ENCODE peak calls at places on chromosomes 6 and 20, in eight cellular contexts. O is AG09309, J is right lobe of liver, A is prostate gland, K is uterus, V is foreskin fibroblast, P is fibroblast of pulmonary artery, B is heart right ventricle. D is an unnamed sample.

GRCh38 chr6:111768431-111768770 is 104.9 kb downstream of the FYN start:
- DNase-seq in B (no peak), K (no peak), A (no peak), J (no peak), O (no peak), P (no peak), V (no peak), D (no peak)

GRCh38 chr6:56624728-56625069 is 18.0 kb downstream of the DST start:
- DNase-seq in A (no peak), P (no peak), K (no peak), V (no peak), O (no peak), J (no peak), B (no peak), D (no peak)

GRCh38 chr6:33126101-33126714 is 50.4 kb downstream of the HLA-DPB1 start:
- DNase-seq in J (peak), K (peak), A (peak), B (peak), V (peak), O (no peak), P (peak), D (no peak)

GRCh38 chr6:152130441-152130840 is 323.0 kb downstream of the ESR1 start:
- DNase-seq in P (no peak), A (no peak), V (peak), K (no peak), O (no peak), B (no peak), J (no peak), D (no peak)

GRCh38 chr6:163583558-163583957 is 169.0 kb downstream of the QKI start:
- DNase-seq in B (no peak), P (no peak), K (no peak), J (peak), A (no peak), V (no peak), O (no peak), D (no peak)

GRCh38 chr20:46646659-46647380 is 4.4 kb downstream of the SLC13A3 start:
- DNase-seq in A (no peak), V (no peak), K (no peak), J (no peak), P (no peak), O (no peak), B (no peak), D (no peak)

GRCh38 chr6:42315991-42316378 is 98.3 kb upstream of the MRPS10 start:
- DNase-seq in P (peak), V (peak), A (no peak), K (peak), O (peak), J (no peak), B (no peak), D (peak)

GRCh38 chr20:50980071-50980681 is 21.6 kb downstream of the MOCS3 start:
- DNase-seq in A (no peak), J (no peak), V (peak), K (no peak), O (peak), B (no peak), P (peak), D (peak)

GRCh38 chr6:9537381-9537780 is 877.5 kb downstream of the TFAP2A start:
- DNase-seq in A (no peak), V (peak), O (peak), P (peak), K (no peak), B (no peak), J (no peak), D (no peak)

GRCh38 chr6:83884523-83884922 is 25.0 kb downstream of the CYB5R4 start:
- DNase-seq in P (peak), O (peak), K (no peak), V (peak), J (no peak), A (no peak), B (no peak), D (no peak)

GRCh38 chr6:7991992-7992815 is 72.0 kb downstream of the BLOC1S5 start:
- DNase-seq in B (peak), A (no peak), V (peak), O (peak), P (peak), K (peak), J (no peak), D (no peak)

GRCh38 chr6:131103296-131103695 is 32.0 kb upstream of the AKAP7 start:
- DNase-seq in B (no peak), K (no peak), O (no peak), A (no peak), V (no peak), P (no peak), J (no peak), D (no peak)

GRCh38 chr6:116386581-116387299 is 16.0 kb downstream of the DSE start:
- DNase-seq in J (no peak), V (peak), O (no peak), B (no peak), K (no peak), P (peak), A (no peak), D (no peak)

GRCh38 chr6:45613678-45614077 is 235.9 kb upstream of the SUPT3H start:
- DNase-seq in K (peak), A (peak), P (peak), V (peak), B (peak), J (no peak), O (no peak), D (no peak)

GRCh38 chr6:31143148-31143547 is 4.3 kb upstream of the PSORS1C2 start:
- DNase-seq in A (no peak), P (peak), O (peak), J (no peak), B (peak), K (peak), V (peak), D (no peak)

GRCh38 chr20:50831605-50832004 is 36.7 kb downstream of the BCAS4 start:
- DNase-seq in B (no peak), A (no peak), V (no peak), O (no peak), K (no peak), P (no peak), J (no peak), D (no peak)

GRCh38 chr6:112044856-112045255 is 9.0 kb upstream of the CCN6 start:
- DNase-seq in K (peak), A (no peak), O (peak), B (no peak), P (peak), V (peak), J (no peak), D (no peak)

GRCh38 chr6:34358389-34358906 is 34.0 kb downstream of the NUDT3 start:
- DNase-seq in A (peak), O (peak), P (peak), V (peak), J (no peak), K (no peak), B (no peak), D (no peak)

GRCh38 chr6:107607109-107607508 is 117.2 kb downstream of the SOBP start:
- DNase-seq in J (no peak), O (no peak), A (no peak), B (peak), K (peak), V (no peak), P (peak), D (no peak)
- TF ChIP-seq CTCF in J (no peak), O (no peak), A (no peak), B (peak), K (no peak), V (no peak), P (peak), D (no peak)

GRCh38 chr6:139925894-139926641 is 551.6 kb upstream of the CITED2 start:
- DNase-seq in P (peak), K (peak), B (no peak), A (no peak), O (peak), J (no peak), V (peak), D (no peak)
- H3K4me3 ChIP-seq in P (no peak), K (no peak), B (no peak), A (no peak), O (no peak), J (no peak), V (no peak), D (no peak)

GRCh38 chr20:24165336-24166126 is 177.0 kb upstream of the GGTLC1 start:
- DNase-seq in V (no peak), J (no peak), K (peak), O (no peak), P (no peak), A (peak), B (no peak), D (no peak)

GRCh38 chr20:24166127-24166389 is 177.5 kb upstream of the GGTLC1 start:
- DNase-seq in P (no peak), K (peak), B (no peak), O (no peak), A (no peak), V (no peak), J (no peak), D (no peak)

GRCh38 chr20:24163501-24163900 is 174.9 kb upstream of the GGTLC1 start:
- DNase-seq in B (no peak), V (peak), J (no peak), P (no peak), O (no peak), K (no peak), A (no peak), D (no peak)

GRCh38 chr20:24166412-24166811 is 177.8 kb upstream of the GGTLC1 start:
- DNase-seq in P (no peak), V (no peak), A (no peak), O (no peak), J (no peak), B (no peak), K (no peak), D (no peak)

DNA sequence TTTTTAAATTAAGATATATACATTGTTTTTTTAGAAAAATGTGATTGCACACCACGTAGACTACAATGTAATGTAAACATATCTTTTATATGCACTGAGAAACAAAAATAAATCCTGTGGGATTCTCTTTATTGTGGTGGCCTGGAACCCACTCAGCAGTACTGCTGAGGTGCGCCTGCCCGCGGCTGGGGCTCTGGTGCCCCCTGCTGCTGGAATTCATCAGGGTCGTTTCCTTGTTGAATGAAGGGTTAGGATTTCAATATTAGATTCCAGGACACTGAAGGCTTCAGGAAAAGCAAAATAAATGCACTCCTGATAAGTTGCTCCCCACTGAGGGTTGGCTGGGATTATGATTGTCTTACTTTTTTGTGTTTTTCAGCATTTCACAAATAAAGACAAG is 175.8 kb upstream of the GGTLC1 start:
- DNase-seq in V (no peak), P (peak), B (no peak), O (no peak), K (no peak), A (no peak), J (peak), D (no peak)
- TF ChIP-seq CTCF in V (peak), P (peak), B (peak), O (peak), K (no peak), A (no peak), J (peak), D (peak)

GRCh38 chr6:711925-712324 is 19.0 kb upstream of the EXOC2 start:
- DNase-seq in J (no peak), P (peak), B (no peak), V (no peak), A (no peak), K (no peak), O (no peak), D (no peak)
- H3K4me3 ChIP-seq in J (no peak), P (no peak), B (no peak), V (peak), A (no peak), K (no peak), O (no peak), D (no peak)

DNA sequence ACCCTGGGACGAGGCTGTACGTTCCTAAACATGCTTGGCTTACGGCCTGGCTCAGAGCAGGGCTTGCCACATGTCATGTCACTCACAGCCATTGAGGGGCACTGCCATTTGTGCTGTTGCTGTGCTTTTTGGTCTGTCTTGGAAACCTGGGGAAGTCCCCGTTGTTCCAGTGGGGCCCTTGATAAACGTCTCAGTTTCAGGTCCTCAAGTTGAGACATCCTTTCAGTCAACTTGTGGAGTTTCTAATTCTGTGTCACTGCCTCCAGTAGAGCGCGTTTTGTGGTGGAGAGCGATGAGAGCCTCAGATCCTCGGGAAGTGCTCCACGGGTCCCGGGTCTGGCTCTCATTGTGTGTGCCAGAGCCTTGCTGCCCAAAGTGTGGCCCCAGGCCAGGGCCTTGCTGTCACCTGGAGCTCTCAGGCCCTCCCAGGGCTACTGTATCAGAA is 43.0 kb upstream of the CCR6 start:
- DNase-seq in A (no peak), O (no peak), P (no peak), V (no peak), J (no peak), K (no peak), B (no peak), D (no peak)
- TF ChIP-seq CTCF in A (no peak), O (no peak), P (no peak), V (no peak), J (no peak), K (no peak), B (no peak), D (no peak)

DNA sequence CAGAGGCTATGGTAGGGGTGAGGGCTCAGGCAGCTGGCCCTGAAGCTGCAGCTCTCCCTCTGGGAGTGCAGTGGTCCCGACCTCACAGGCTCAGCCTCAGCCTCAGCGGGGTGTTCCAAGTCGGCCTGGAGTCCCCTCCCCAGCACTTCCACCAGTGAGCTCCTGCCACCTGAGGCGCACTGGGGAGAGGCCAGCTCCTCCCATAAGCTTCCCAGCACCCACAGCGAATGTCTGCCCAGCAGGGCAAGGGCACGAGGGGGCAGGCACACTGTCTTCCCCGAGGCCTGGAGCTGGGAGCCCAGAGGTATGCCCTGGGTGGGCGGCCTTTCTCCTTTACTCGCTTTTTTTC is 53.2 kb upstream of the SLCO4A1 start:
- DNase-seq in V (no peak), K (no peak), J (no peak), A (no peak), B (no peak), O (no peak), P (no peak), D (no peak)
- H3K4me3 ChIP-seq in V (no peak), K (no peak), J (no peak), A (no peak), B (no peak), O (no peak), P (no peak), D (no peak)

DNA sequence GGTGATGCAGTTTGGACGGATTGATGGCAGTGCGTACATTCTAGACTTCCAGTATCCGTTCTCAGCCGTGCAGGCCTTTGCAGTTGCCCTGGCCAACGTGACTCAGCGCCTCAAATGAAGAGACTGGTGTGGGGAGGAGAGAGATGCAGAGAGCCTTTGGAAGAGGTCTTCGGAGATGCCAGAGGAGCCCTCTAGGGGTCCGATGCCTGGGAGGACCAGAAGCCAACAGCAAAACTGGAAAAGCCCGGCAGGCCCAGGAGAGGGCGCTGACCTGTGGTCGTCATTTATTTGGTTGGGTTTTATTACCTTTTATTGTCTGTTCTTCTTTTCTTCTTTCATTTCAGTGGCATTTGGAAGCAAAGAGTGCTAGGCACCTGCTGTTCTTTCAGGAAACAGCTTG is 53.3 kb upstream of the TMEM181 start:
- DNase-seq in K (no peak), B (no peak), V (no peak), O (no peak), A (no peak), J (no peak), P (peak), D (no peak)
- TF ChIP-seq CTCF in K (no peak), B (no peak), V (peak), O (no peak), A (no peak), J (no peak), P (peak), D (peak)

GRCh38 chr6:3748726-3749389 is 2.7 kb downstream of the PXDC1 start:
- DNase-seq in K (no peak), O (no peak), V (no peak), B (no peak), P (no peak), J (no peak), A (no peak), D (no peak)
- H3K4me3 ChIP-seq in K (no peak), O (peak), V (peak), B (peak), P (peak), J (peak), A (no peak), D (peak)

DNA sequence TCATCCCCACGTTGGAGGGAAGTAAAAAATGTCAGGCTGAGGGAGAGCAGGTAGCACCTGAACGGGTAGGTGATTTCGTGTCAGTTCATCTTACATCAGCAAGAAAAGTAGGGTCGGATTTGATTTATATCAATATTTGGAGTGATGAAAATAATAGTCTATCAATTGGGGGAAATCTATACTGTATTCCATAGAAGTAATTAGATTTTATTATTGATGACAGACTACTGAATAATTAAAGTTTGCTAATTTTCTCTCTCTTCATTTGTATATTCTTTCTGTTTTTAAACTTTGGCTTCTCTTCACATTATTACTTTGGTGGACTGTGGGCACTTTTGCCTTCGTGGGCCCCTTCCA is 78.4 kb downstream of the OLIG3 start:
- DNase-seq in A (no peak), J (no peak), P (no peak), O (no peak), B (no peak), K (no peak), V (no peak), D (no peak)
- TF ChIP-seq CTCF in A (no peak), J (no peak), P (no peak), O (no peak), B (no peak), K (no peak), V (no peak), D (no peak)

DNA sequence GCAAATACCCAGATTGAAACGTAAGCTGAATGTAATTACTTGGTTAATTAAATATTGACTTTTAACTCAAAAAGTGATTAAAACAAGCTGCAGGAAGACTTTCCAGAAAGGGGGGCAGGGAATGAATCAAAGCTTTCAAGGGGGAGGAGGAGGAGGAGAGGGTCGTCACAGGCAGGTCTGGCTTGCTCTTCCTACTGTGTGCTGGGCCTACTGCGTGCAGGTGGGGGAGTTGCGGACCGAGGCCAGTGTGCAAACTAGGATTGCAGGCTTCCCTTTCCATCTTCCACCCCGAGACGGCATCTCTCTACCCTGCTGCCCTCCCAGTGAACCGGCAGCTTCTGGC is 1.1 kb downstream of the SULF2 start:
- DNase-seq in K (no peak), O (no peak), A (no peak), J (no peak), V (no peak), P (no peak), B (no peak), D (no peak)
- H3K4me3 ChIP-seq in K (peak), O (peak), A (peak), J (peak), V (peak), P (peak), B (peak), D (peak)

D was measured in epithelial cell of proximal tubule.